ENCODE peak calls at places on chromosomes 5 and 9, in nine cellular contexts. K is gastrocnemius medialis, B is esophagus squamous epithelium, C is Peyer's patch, O is spleen, Q is stomach, I is adrenal gland, J is lower leg skin, L is sigmoid colon. E is an unnamed sample.

GRCh38 chr5:84378420-84378819 is 6.3 kb downstream of the EDIL3 start:
- DNase-seq in K (no peak), B (no peak), C (no peak), O (no peak), Q (no peak), I (no peak), J (no peak), L (no peak), E (no peak)

GRCh38 chr5:154189819-154190651 is 498 bp upstream of the GALNT10 start:
- DNase-seq in K (peak), B (peak), C (peak), O (peak), Q (peak), I (peak), J (peak), L (peak), E (peak)

GRCh38 chr5:39353714-39354399 is 10.4 kb downstream of the C9 start:
- DNase-seq in K (no peak), B (no peak), C (no peak), O (no peak), Q (no peak), I (no peak), J (no peak), L (no peak), E (no peak)

GRCh38 chr5:94623026-94623425 is 4.6 kb downstream of the SLF1 start:
- DNase-seq in K (no peak), B (no peak), C (no peak), O (no peak), Q (no peak), I (no peak), J (no peak), L (no peak), E (no peak)

GRCh38 chr9:35229066-35229778 is 67.4 kb downstream of the UNC13B start:
- DNase-seq in K (no peak), B (no peak), C (no peak), O (no peak), Q (no peak), I (no peak), J (no peak), L (no peak), E (no peak)

GRCh38 chr5:39177629-39177959 is 41.8 kb downstream of the FYB1 start:
- DNase-seq in K (no peak), B (no peak), C (no peak), O (no peak), Q (no peak), I (no peak), J (no peak), L (no peak), E (no peak)

GRCh38 chr5:14440598-14441401 is 140.8 kb upstream of the OTULINL start:
- DNase-seq in K (peak), B (no peak), C (peak), O (no peak), Q (no peak), I (no peak), J (peak), L (peak), E (peak)

GRCh38 chr5:181243521-181244307 is at the start of gene RACK1:
- DNase-seq in K (peak), B (no peak), C (peak), O (peak), Q (peak), I (peak), J (peak), L (peak), E (peak)

GRCh38 chr9:34540826-34541225 is 18.0 kb upstream of the ENHO start:
- DNase-seq in K (no peak), B (no peak), C (no peak), O (no peak), Q (no peak), I (no peak), J (no peak), L (peak), E (no peak)

DNA sequence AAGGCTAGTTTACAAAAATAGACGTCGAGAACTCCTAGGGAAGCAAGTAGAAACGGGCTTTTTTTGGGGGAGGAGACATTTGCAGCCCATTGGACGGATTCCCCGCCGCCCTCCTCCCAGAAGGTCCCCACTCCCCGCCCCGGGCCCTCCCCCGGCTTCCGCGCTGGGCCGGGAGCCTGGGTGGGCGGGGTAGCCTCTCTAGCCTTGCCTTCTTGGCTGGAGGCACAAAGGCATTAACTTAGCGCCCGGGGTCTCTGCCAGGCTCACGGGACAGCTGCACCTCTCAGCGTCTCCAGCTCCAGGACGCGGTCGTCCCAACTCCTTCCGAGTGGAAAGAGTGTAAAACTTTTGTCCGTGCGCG is at the start of gene DMRTA1:
- DNase-seq in K (peak), B (no peak), C (peak), O (peak), Q (peak), I (peak), J (peak), L (peak), E (peak)
- TF ChIP-seq POLR2A in K (peak), B (no peak), C (no peak), O (no peak), Q (no peak), I (peak), J (no peak), L (peak), E (no peak)

GRCh38 chr9:128412120-128412790 is 8.4 kb upstream of the CERCAM start:
- DNase-seq in K (no peak), B (no peak), C (peak), O (no peak), Q (peak), I (peak), J (no peak), L (no peak), E (no peak)
- TF ChIP-seq CTCF in K (peak), B (peak), C (peak), O (peak), Q (peak), I (peak), J (no peak), L (no peak), E (no peak)

DNA sequence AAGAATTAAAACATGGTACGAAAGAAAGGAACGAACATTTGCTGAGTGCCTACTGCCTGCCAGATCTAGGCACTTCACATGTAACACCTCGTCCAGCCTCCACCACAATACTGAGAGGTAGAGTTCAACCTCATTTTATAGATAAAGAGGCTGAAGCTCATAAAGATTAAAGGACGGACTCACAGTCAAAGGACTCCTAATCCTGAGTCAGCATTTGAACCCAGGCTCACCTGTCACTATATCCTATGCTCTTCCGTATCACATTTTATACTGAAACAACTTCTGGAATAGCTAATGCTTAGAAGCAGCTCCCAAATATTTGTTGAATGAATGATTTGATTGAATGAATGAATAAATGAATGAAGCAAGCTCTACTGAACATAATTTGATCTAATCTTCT is 22.5 kb downstream of the PDCD1LG2 start:
- DNase-seq in K (no peak), B (no peak), C (no peak), O (no peak), Q (no peak), I (no peak), J (no peak), L (no peak), E (no peak)
- TF ChIP-seq POLR2A in K (no peak), B (no peak), C (no peak), O (no peak), Q (no peak), I (no peak), J (no peak), L (no peak), E (no peak)

GRCh38 chr9:109560470-109561132 is 62.5 kb upstream of the PTPN3 start:
- DNase-seq in K (peak), B (no peak), C (no peak), O (no peak), Q (no peak), I (no peak), J (no peak), L (no peak), E (peak)
- TF ChIP-seq CTCF in K (no peak), B (no peak), C (no peak), O (no peak), Q (no peak), I (no peak), J (no peak), L (no peak), E (no peak)